ENCODE peak calls at places on chromosomes 4 and X, in nine cellular contexts. One of them, this sample, is unnamed.

GRCh38 chr4:181728567-181728966 is 514.6 kb upstream of the TENM3 start:
- DNase-seq in SJCRH30: no peak
- DNase-seq in mucosa of descending colon: no peak
- DNase-seq in hepatocyte: no peak
- DNase-seq in heart left ventricle: no peak
- DNase-seq in CD8-positive, alpha-beta T cell: no peak
- DNase-seq in ovary: no peak
- DNase-seq in PC-3: no peak
- DNase-seq in tibial artery: no peak
- DNase-seq in this sample: no peak

GRCh38 chr4:174450051-174450450 is 72.2 kb downstream of the HPGD start:
- DNase-seq in SJCRH30: no peak
- DNase-seq in mucosa of descending colon: no peak
- DNase-seq in hepatocyte: no peak
- DNase-seq in heart left ventricle: no peak
- DNase-seq in CD8-positive, alpha-beta T cell: no peak
- DNase-seq in ovary: no peak
- DNase-seq in PC-3: no peak
- DNase-seq in tibial artery: no peak
- DNase-seq in this sample: no peak

GRCh38 chrX:70470850-70471289 is 26.2 kb downstream of the DLG3 start:
- DNase-seq in SJCRH30: peak; percentile 33
- DNase-seq in mucosa of descending colon: no peak
- DNase-seq in hepatocyte: no peak
- DNase-seq in heart left ventricle: no peak
- DNase-seq in CD8-positive, alpha-beta T cell: no peak
- DNase-seq in ovary: no peak
- DNase-seq in PC-3: peak; percentile 57
- DNase-seq in tibial artery: no peak
- DNase-seq in this sample: no peak

GRCh38 chrX:103817502-103817901 is 14.6 kb downstream of the RAB9B start:
- DNase-seq in SJCRH30: peak; percentile 38
- DNase-seq in mucosa of descending colon: no peak
- DNase-seq in hepatocyte: peak; percentile 86
- DNase-seq in heart left ventricle: no peak
- DNase-seq in CD8-positive, alpha-beta T cell: no peak
- DNase-seq in ovary: no peak
- DNase-seq in PC-3: peak; percentile 87
- DNase-seq in tibial artery: no peak
- DNase-seq in this sample: peak; percentile 6

GRCh38 chrX:50448565-50448964 is 22.1 kb downstream of the DGKK start:
- DNase-seq in SJCRH30: peak; percentile 30
- DNase-seq in mucosa of descending colon: no peak
- DNase-seq in hepatocyte: peak; percentile 30
- DNase-seq in heart left ventricle: no peak
- DNase-seq in CD8-positive, alpha-beta T cell: no peak
- DNase-seq in ovary: no peak
- DNase-seq in PC-3: peak; percentile 81
- DNase-seq in tibial artery: no peak
- DNase-seq in this sample: no peak

GRCh38 chr4:2804973-2805501 is 12.2 kb downstream of the SH3BP2 start:
- DNase-seq in SJCRH30: no peak
- DNase-seq in mucosa of descending colon: peak; percentile 56
- DNase-seq in hepatocyte: no peak
- DNase-seq in heart left ventricle: no peak
- DNase-seq in CD8-positive, alpha-beta T cell: no peak
- DNase-seq in ovary: no peak
- DNase-seq in PC-3: no peak
- DNase-seq in tibial artery: peak; percentile 56
- DNase-seq in this sample: peak; percentile 19

GRCh38 chr4:172802041-172802440 is 366.6 kb upstream of the GALNT7 start:
- DNase-seq in SJCRH30: no peak
- DNase-seq in mucosa of descending colon: no peak
- DNase-seq in hepatocyte: no peak
- DNase-seq in heart left ventricle: no peak
- DNase-seq in CD8-positive, alpha-beta T cell: no peak
- DNase-seq in ovary: no peak
- DNase-seq in PC-3: no peak
- DNase-seq in tibial artery: no peak
- DNase-seq in this sample: no peak

GRCh38 chr4:123785515-123785914 is 388.9 kb downstream of the SPRY1 start:
- DNase-seq in SJCRH30: no peak
- DNase-seq in mucosa of descending colon: no peak
- DNase-seq in hepatocyte: no peak
- DNase-seq in heart left ventricle: peak; percentile 52
- DNase-seq in CD8-positive, alpha-beta T cell: no peak
- DNase-seq in ovary: peak; percentile 75
- DNase-seq in PC-3: peak; percentile 7
- DNase-seq in tibial artery: peak; percentile 82
- DNase-seq in this sample: peak; percentile 40

GRCh38 chrX:38817004-38817703 is 15.9 kb downstream of the MID1IP1 start:
- DNase-seq in SJCRH30: peak; percentile 34
- DNase-seq in mucosa of descending colon: peak; percentile 56
- DNase-seq in hepatocyte: peak; percentile 48
- DNase-seq in heart left ventricle: peak; percentile 59
- DNase-seq in CD8-positive, alpha-beta T cell: no peak
- DNase-seq in ovary: peak; percentile 74
- DNase-seq in PC-3: peak; percentile 53
- DNase-seq in tibial artery: peak; percentile 66
- DNase-seq in this sample: peak; percentile 34

GRCh38 chr4:168097161-168097560 is 4.8 kb downstream of the ANXA10 start:
- DNase-seq in SJCRH30: no peak
- DNase-seq in mucosa of descending colon: no peak
- DNase-seq in hepatocyte: no peak
- DNase-seq in heart left ventricle: no peak
- DNase-seq in CD8-positive, alpha-beta T cell: no peak
- DNase-seq in ovary: no peak
- DNase-seq in PC-3: no peak
- DNase-seq in tibial artery: no peak
- DNase-seq in this sample: no peak

GRCh38 chr4:156829194-156829593 is 142.4 kb downstream of the PDGFC start:
- DNase-seq in SJCRH30: no peak
- DNase-seq in mucosa of descending colon: no peak
- DNase-seq in hepatocyte: no peak
- DNase-seq in heart left ventricle: no peak
- DNase-seq in CD8-positive, alpha-beta T cell: no peak
- DNase-seq in ovary: peak; percentile 36
- DNase-seq in PC-3: no peak
- DNase-seq in tibial artery: peak; percentile 72
- DNase-seq in this sample: no peak

GRCh38 chr4:156820931-156821330 is 150.7 kb downstream of the PDGFC start:
- DNase-seq in SJCRH30: no peak
- DNase-seq in mucosa of descending colon: no peak
- DNase-seq in hepatocyte: no peak
- DNase-seq in heart left ventricle: no peak
- DNase-seq in CD8-positive, alpha-beta T cell: no peak
- DNase-seq in ovary: no peak
- DNase-seq in PC-3: no peak
- DNase-seq in tibial artery: no peak
- DNase-seq in this sample: no peak

GRCh38 chr4:156827519-156827918 is 144.1 kb downstream of the PDGFC start:
- DNase-seq in SJCRH30: no peak
- DNase-seq in mucosa of descending colon: no peak
- DNase-seq in hepatocyte: no peak
- DNase-seq in heart left ventricle: no peak
- DNase-seq in CD8-positive, alpha-beta T cell: no peak
- DNase-seq in ovary: no peak
- DNase-seq in PC-3: no peak
- DNase-seq in tibial artery: no peak
- DNase-seq in this sample: no peak

GRCh38 chr4:156825074-156825473 is 146.5 kb downstream of the PDGFC start:
- DNase-seq in SJCRH30: no peak
- DNase-seq in mucosa of descending colon: no peak
- DNase-seq in hepatocyte: no peak
- DNase-seq in heart left ventricle: no peak
- DNase-seq in CD8-positive, alpha-beta T cell: no peak
- DNase-seq in ovary: no peak
- DNase-seq in PC-3: peak; percentile 18
- DNase-seq in tibial artery: no peak
- DNase-seq in this sample: no peak

GRCh38 chr4:156824451-156825060 is 147.0 kb downstream of the PDGFC start:
- DNase-seq in SJCRH30: no peak
- DNase-seq in mucosa of descending colon: no peak
- DNase-seq in hepatocyte: no peak
- DNase-seq in heart left ventricle: no peak
- DNase-seq in CD8-positive, alpha-beta T cell: no peak
- DNase-seq in ovary: no peak
- DNase-seq in PC-3: peak; percentile 49
- DNase-seq in tibial artery: no peak
- DNase-seq in this sample: no peak
- H3K4me1 ChIP-seq in SJCRH30: no peaks in the 10 kb centered on the region
- H3K4me1 ChIP-seq in mucosa of descending colon: no peaks in the 10 kb centered on the region
- H3K4me1 ChIP-seq in hepatocyte: no peaks in the 10 kb centered on the region
- H3K4me1 ChIP-seq in heart left ventricle: no peaks in the 10 kb centered on the region
- H3K4me1 ChIP-seq in CD8-positive, alpha-beta T cell: no peaks in the 10 kb centered on the region
- H3K4me1 ChIP-seq in ovary: peaks cover 3% of the 10 kb centered on the region
- H3K4me1 ChIP-seq in PC-3: peaks cover 14% of the 10 kb centered on the region
- H3K4me1 ChIP-seq in tibial artery: peaks cover 44% of the 10 kb centered on the region
- H3K4me1 ChIP-seq in this sample: no peaks in the 10 kb centered on the region

GRCh38 chr4:76691767-76692689 is 205.9 kb downstream of the SOWAHB start:
- DNase-seq in SJCRH30: no peak
- DNase-seq in mucosa of descending colon: no peak
- DNase-seq in hepatocyte: no peak
- DNase-seq in heart left ventricle: no peak
- DNase-seq in CD8-positive, alpha-beta T cell: no peak
- DNase-seq in ovary: no peak
- DNase-seq in PC-3: no peak
- DNase-seq in tibial artery: no peak
- DNase-seq in this sample: no peak

GRCh38 chr4:76690906-76691275 is 207.1 kb downstream of the SOWAHB start:
- DNase-seq in SJCRH30: no peak
- DNase-seq in mucosa of descending colon: no peak
- DNase-seq in hepatocyte: no peak
- DNase-seq in heart left ventricle: no peak
- DNase-seq in CD8-positive, alpha-beta T cell: no peak
- DNase-seq in ovary: no peak
- DNase-seq in PC-3: peak; percentile 47
- DNase-seq in tibial artery: no peak
- DNase-seq in this sample: no peak

GRCh38 chr4:76688737-76689078 is 209.2 kb downstream of the SOWAHB start:
- DNase-seq in SJCRH30: peak; percentile 53
- DNase-seq in mucosa of descending colon: no peak
- DNase-seq in hepatocyte: no peak
- DNase-seq in heart left ventricle: no peak
- DNase-seq in CD8-positive, alpha-beta T cell: no peak
- DNase-seq in ovary: no peak
- DNase-seq in PC-3: peak; percentile 34
- DNase-seq in tibial artery: no peak
- DNase-seq in this sample: no peak

GRCh38 chr4:76689079-76689817 is 208.7 kb downstream of the SOWAHB start:
- DNase-seq in SJCRH30: peak; percentile 77
- DNase-seq in mucosa of descending colon: peak; percentile 74
- DNase-seq in hepatocyte: peak; percentile 65
- DNase-seq in heart left ventricle: peak; percentile 38
- DNase-seq in CD8-positive, alpha-beta T cell: no peak
- DNase-seq in ovary: peak; percentile 30
- DNase-seq in PC-3: peak; percentile 65
- DNase-seq in tibial artery: peak; percentile 72
- DNase-seq in this sample: peak; percentile 48

DNA sequence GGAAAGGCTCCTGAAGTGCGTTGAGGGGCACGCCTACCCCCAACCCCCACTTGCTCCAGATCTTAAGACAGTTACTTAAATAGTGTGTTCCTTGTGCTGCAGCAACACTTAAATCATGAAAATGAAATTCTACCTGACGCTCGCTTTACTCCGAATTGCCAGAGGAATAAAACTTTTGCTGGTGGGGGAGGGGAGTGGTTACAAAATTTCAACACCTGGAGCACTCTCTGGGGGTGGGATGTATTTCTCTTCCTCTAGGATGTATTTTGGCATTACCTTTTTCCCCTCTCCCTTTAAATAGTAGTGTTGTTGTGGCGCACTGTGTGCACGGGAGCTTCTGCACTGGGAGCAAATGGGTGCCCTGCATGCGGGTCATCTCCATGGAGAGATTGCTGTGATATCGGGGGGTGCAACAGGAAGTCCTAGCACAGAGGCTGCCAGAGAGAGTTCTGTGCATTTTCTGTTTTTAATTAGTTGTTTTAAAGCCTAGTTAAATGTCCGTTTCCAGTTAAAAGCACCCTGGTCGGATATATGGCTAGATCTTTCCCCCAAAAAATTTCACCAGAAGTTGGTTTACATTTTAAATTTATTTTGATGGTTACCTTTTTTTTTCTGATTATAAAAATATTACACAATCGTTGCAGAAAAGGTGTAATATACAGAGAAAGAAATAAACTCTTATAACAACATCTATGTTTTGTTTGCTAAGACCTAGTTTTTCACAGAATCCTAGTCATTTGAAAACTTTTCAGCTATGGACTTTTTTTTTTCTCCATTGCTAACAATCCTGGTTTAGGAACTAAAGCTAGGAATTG is 207.6 kb downstream of the SOWAHB start:
- DNase-seq in SJCRH30: peak; percentile 68
- DNase-seq in mucosa of descending colon: peak; percentile 55
- DNase-seq in hepatocyte: peak; percentile 45
- DNase-seq in heart left ventricle: no peak
- DNase-seq in CD8-positive, alpha-beta T cell: no peak
- DNase-seq in ovary: no peak
- DNase-seq in PC-3: peak; percentile 36
- DNase-seq in tibial artery: no peak
- DNase-seq in this sample: no peak
- H3K4me1 ChIP-seq in SJCRH30: peaks cover 16% of the 10 kb centered on the region
- H3K4me1 ChIP-seq in mucosa of descending colon: no peaks in the 10 kb centered on the region
- H3K4me1 ChIP-seq in hepatocyte: peaks cover 33% of the 10 kb centered on the region
- H3K4me1 ChIP-seq in heart left ventricle: no peaks in the 10 kb centered on the region
- H3K4me1 ChIP-seq in CD8-positive, alpha-beta T cell: peaks cover 18% of the 10 kb centered on the region
- H3K4me1 ChIP-seq in ovary: no peaks in the 10 kb centered on the region
- H3K4me1 ChIP-seq in PC-3: peaks cover 47% of the 10 kb centered on the region
- H3K4me1 ChIP-seq in tibial artery: peaks cover 60% of the 10 kb centered on the region
- H3K4me1 ChIP-seq in this sample: peaks cover 46% of the 10 kb centered on the region

DNA sequence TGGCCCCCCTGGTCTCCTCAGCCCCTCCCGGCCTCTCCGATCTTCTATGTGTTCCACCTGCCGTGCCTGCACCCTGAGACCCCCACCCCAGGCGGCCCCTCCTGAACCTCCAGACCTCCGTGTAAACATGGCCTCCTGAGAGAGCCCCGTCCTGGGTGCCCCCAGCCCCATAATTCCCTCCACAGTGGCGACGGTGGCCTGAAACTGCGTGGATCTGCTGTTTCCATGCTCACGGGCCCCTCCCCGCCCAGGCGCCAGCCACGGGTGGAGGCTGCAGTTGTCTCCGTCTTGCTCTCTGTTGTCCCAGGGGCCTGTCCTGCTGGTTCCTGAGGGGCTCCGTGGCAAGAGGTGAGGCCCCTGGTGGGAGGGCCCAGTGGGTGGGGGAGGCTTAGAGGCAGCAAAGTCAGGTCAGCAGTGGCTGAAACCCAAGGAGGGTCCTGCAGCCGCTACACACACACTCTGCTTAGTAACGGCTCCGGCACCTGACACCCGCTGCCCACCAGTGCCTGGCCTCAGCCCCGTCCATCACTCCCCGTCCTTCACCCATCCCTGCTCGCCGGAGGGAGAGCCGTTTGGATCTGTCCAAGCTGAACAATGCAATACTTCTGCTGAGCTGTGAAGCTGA is 75.8 kb downstream of the FAM53A start:
- DNase-seq in SJCRH30: no peak
- DNase-seq in mucosa of descending colon: no peak
- DNase-seq in hepatocyte: no peak
- DNase-seq in heart left ventricle: no peak
- DNase-seq in CD8-positive, alpha-beta T cell: no peak
- DNase-seq in ovary: no peak
- DNase-seq in PC-3: no peak
- DNase-seq in tibial artery: no peak
- DNase-seq in this sample: peak; percentile 4
- H3K4me1 ChIP-seq in SJCRH30: no peaks in the 10 kb centered on the region
- H3K4me1 ChIP-seq in mucosa of descending colon: no peaks in the 10 kb centered on the region
- H3K4me1 ChIP-seq in hepatocyte: no peaks in the 10 kb centered on the region
- H3K4me1 ChIP-seq in heart left ventricle: no peaks in the 10 kb centered on the region
- H3K4me1 ChIP-seq in CD8-positive, alpha-beta T cell: peaks cover 29% of the 10 kb centered on the region
- H3K4me1 ChIP-seq in ovary: peaks cover 2% of the 10 kb centered on the region
- H3K4me1 ChIP-seq in PC-3: peaks cover 19% of the 10 kb centered on the region
- H3K4me1 ChIP-seq in tibial artery: no peaks in the 10 kb centered on the region
- H3K4me1 ChIP-seq in this sample: no peaks in the 10 kb centered on the region

GRCh38 chr4:90486346-90486745 is 359.2 kb downstream of the CCSER1 start:
- DNase-seq in SJCRH30: no peak
- DNase-seq in mucosa of descending colon: no peak
- DNase-seq in hepatocyte: no peak
- DNase-seq in heart left ventricle: no peak
- DNase-seq in CD8-positive, alpha-beta T cell: no peak
- DNase-seq in ovary: no peak
- DNase-seq in PC-3: peak; percentile 41
- DNase-seq in tibial artery: no peak
- DNase-seq in this sample: no peak
- H3K4me1 ChIP-seq in SJCRH30: no peaks in the 10 kb centered on the region
- H3K4me1 ChIP-seq in mucosa of descending colon: no peaks in the 10 kb centered on the region
- H3K4me1 ChIP-seq in hepatocyte: no peaks in the 10 kb centered on the region
- H3K4me1 ChIP-seq in heart left ventricle: no peaks in the 10 kb centered on the region
- H3K4me1 ChIP-seq in CD8-positive, alpha-beta T cell: no peaks in the 10 kb centered on the region
- H3K4me1 ChIP-seq in ovary: no peaks in the 10 kb centered on the region
- H3K4me1 ChIP-seq in PC-3: peaks cover 5% of the 10 kb centered on the region
- H3K4me1 ChIP-seq in tibial artery: no peaks in the 10 kb centered on the region
- H3K4me1 ChIP-seq in this sample: no peaks in the 10 kb centered on the region